ENCODE peak calls at places on chromosomes 6 and 20, in four cellular contexts. M, O, B and C are unnamed samples.

GRCh38 chr6:43628392-43629103 is 516 bp downstream of the GTPBP2 start:
- DNase-seq in M (peak; percentile 77), B (no peak), O (peak; percentile 21), C (peak; percentile 34)

GRCh38 chr20:44423480-44423879 is 52.2 kb upstream of the TTPAL start:
- DNase-seq in B (no peak), O (no peak), M (no peak), C (no peak)

GRCh38 chr20:18240997-18241396 is 47.3 kb upstream of the ZNF133 start:
- DNase-seq in O (no peak), B (no peak), M (no peak), C (no peak)

GRCh38 chr20:35952480-35953410 is 1.6 kb downstream of the SCAND1 start:
- DNase-seq in O (no peak), M (peak; percentile 48), B (no peak), C (peak; percentile 66)

GRCh38 chr6:42547407-42548329 is 16.2 kb upstream of the UBR2 start:
- DNase-seq in O (no peak), M (peak; percentile 92), B (no peak), C (peak; percentile 73)

GRCh38 chr6:151877458-151877857 is 70.0 kb downstream of the ESR1 start:
- DNase-seq in O (no peak), B (no peak), M (no peak), C (no peak)

GRCh38 chr20:58567437-58567836 is 52.2 kb upstream of the APCDD1L start:
- DNase-seq in O (no peak), M (no peak), B (no peak), C (no peak)

GRCh38 chr6:165245287-165245686 is 64.1 kb downstream of the C6orf118 start:
- DNase-seq in B (no peak), M (no peak), O (no peak), C (peak; percentile 2)

GRCh38 chr6:108598316-108598863 is 37.7 kb downstream of the FOXO3 start:
- DNase-seq in B (peak; percentile 87), O (no peak), M (peak; percentile 79), C (peak; percentile 47)

GRCh38 chr6:42188406-42188805 is 6.3 kb downstream of the GUCA1B start:
- DNase-seq in B (no peak), O (no peak), M (no peak), C (no peak)

GRCh38 chr6:2734517-2735076 is 16.1 kb downstream of the MYLK4 start:
- DNase-seq in O (no peak), B (no peak), M (no peak), C (peak; percentile 58)

GRCh38 chr6:87742106-87742505 is 40.1 kb upstream of the AKIRIN2 start:
- DNase-seq in B (no peak), M (no peak), O (no peak), C (no peak)

GRCh38 chr6:35774116-35774794 is 2.1 kb upstream of the CLPSL2 start:
- DNase-seq in O (no peak), B (no peak), M (no peak), C (no peak)

GRCh38 chr6:35778437-35778836 is 2.0 kb downstream of the CLPSL2 start:
- DNase-seq in M (peak; percentile 4), B (no peak), O (no peak), C (no peak)

GRCh38 chr6:35775031-35775430 is 1.4 kb upstream of the CLPSL2 start:
- DNase-seq in B (no peak), M (no peak), O (no peak), C (no peak)

GRCh38 chr6:35777356-35778102 is 1.1 kb downstream of the CLPSL2 start:
- DNase-seq in B (no peak), O (no peak), M (peak; percentile 7), C (no peak)

GRCh38 chr6:35776364-35777215 is at the start of gene CLPSL2:
- DNase-seq in O (no peak), M (peak; percentile 28), B (no peak), C (no peak)
- TF ChIP-seq CHD1 in O (no peak), M (no peak), B (no peak), C (no peak)

GRCh38 chr6:138465007-138465645 is 34.2 kb downstream of the NHSL1 start:
- DNase-seq in B (no peak), O (no peak), M (no peak), C (peak; percentile 98)
- TF ChIP-seq CHD1 in B (no peak), O (no peak), M (no peak), C (no peak)

GRCh38 chr6:46832816-46833215 is 39.6 kb downstream of the MEP1A start:
- DNase-seq in B (no peak), M (no peak), O (no peak), C (no peak)
- TF ChIP-seq CHD1 in B (no peak), M (no peak), O (no peak), C (no peak)

GRCh38 chr20:15236812-15237211 is 899.4 kb upstream of the FLRT3 start:
- DNase-seq in B (peak; percentile 38), M (no peak), O (peak; percentile 33), C (peak; percentile 5)
- TF ChIP-seq CHD1 in B (no peak), M (no peak), O (no peak), C (no peak)

GRCh38 chr6:142845624-142846458 is 99.1 kb downstream of the HIVEP2 start:
- DNase-seq in M (no peak), B (no peak), O (no peak), C (peak; percentile 70)
- TF ChIP-seq CHD1 in M (no peak), B (no peak), O (no peak), C (no peak)

GRCh38 chr20:63703471-63703975 is 4.3 kb downstream of the ARFRP1 start:
- DNase-seq in M (peak; percentile 9), B (no peak), O (no peak), C (no peak)

GRCh38 chr20:63701329-63702035 is 5.0 kb downstream of the TNFRSF6B start:
- DNase-seq in M (peak; percentile 17), O (no peak), B (no peak), C (no peak)

GRCh38 chr20:63702036-63702665 is 5.6 kb downstream of the ARFRP1 start:
- DNase-seq in B (no peak), M (peak; percentile 2), O (no peak), C (no peak)

GRCh38 chr20:63703976-63704748 is 3.6 kb downstream of the ARFRP1 start:
- DNase-seq in M (peak; percentile 2), O (no peak), B (no peak), C (no peak)

DNA sequence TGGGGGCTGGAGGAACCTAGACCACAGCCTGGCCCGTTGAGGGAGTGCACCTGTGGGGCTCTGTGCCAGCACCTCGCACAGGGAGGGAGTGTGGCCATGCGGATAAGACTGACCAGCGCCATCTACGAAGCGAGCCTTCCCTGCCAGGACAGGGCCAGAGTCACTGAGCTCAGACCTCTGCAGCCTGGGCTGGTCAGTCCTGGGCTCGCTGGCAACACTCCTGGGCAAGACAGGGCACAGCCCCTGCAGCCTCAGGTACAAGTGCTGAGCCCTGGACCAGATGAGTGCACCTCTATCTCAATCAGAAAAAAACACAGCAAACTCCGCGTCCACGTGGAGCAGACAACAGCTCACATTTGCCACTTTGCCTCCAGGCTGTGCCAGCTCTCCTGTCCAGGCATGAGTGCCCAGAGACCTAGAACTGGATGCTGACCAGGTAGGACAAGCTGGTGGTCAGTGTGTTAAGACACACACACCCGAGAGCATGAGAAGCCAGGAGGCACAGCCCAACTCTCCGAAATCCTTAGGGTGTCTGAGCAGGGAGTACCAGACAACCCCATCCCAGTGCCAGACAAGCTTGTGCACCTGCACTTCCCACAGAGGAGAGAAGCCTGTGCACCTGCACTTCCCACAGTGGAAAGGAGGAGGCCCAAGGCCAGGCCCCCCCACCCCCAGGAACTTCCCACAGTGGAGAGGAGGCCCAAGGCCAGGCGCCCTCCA is 4.9 kb downstream of the ARFRP1 start:
- DNase-seq in B (no peak), M (peak; percentile 3), O (no peak), C (no peak)
- TF ChIP-seq CHD1 in B (no peak), M (no peak), O (no peak), C (no peak)

GRCh38 chr6:170139531-170139930 is 151.3 kb downstream of the DLL1 start:
- DNase-seq in B (no peak), O (no peak), M (no peak), C (no peak)
- TF ChIP-seq CHD1 in B (no peak), O (no peak), M (no peak), C (no peak)

GRCh38 chr6:123447315-123447937 is 189.3 kb downstream of the TRDN start:
- DNase-seq in B (no peak), O (no peak), M (no peak), C (no peak)

DNA sequence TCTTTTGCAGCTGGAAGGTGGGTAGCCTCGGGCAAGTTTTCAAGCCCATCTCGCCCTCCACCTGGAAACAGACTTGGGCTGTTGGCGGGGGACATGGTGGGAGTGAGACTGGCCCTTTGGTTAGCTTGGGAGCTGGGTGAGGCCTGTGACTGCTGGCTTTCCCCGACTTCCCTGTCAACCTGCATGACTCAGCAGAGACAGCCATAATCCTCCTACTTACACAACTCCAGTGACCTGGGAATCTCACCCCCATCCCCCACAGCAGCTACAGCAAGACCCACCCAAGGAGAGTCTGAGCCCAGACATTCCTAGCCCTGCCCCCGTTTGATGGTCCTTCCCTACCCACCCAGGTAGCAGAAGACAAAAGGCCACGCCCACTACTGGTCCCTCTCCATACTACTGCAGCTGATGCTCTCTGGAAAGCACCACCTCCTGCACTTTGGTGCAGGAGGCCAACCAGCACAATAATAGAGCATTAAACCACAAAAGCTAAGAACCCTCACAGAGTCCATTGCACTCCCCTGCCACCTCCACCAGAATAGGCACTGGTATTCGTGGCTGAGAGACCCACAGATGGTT is 188.4 kb downstream of the TRDN start:
- DNase-seq in M (no peak), B (no peak), O (no peak), C (no peak)
- TF ChIP-seq CHD1 in M (no peak), B (no peak), O (no peak), C (no peak)

GRCh38 chr6:17450825-17451224 is 57.4 kb downstream of the CAP2 start:
- DNase-seq in O (no peak), M (no peak), B (no peak), C (no peak)

GRCh38 chr6:17442196-17442595 is 48.8 kb downstream of the CAP2 start:
- DNase-seq in O (no peak), B (no peak), M (no peak), C (no peak)

GRCh38 chr6:17448165-17448564 is 54.8 kb downstream of the CAP2 start:
- DNase-seq in O (no peak), M (no peak), B (no peak), C (peak; percentile 53)

DNA sequence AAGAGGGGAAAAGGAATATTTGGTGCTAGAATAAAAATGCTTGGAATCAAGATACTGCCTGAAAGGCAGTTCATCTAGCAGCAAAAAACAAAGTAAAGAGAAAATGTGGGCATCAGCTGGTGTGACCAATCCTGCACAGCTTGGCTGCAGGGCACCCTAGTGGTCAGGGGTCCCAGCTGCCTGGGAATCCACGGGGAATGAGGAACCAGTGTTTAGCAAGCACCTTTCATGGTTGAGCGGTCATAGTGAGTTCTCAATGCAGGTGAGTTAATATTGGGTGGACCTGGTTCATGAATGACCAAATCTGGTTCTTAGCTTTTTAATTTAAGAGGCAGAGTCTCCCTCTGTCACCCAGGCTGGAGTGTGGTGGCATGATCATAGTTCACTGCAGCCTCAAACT is 53.3 kb downstream of the CAP2 start:
- DNase-seq in B (no peak), M (no peak), O (no peak), C (no peak)
- TF ChIP-seq CHD1 in B (no peak), M (no peak), O (no peak), C (no peak)